ENCODE peak calls at places on chromosome 10, in five cellular contexts. I is SJSA1; L is GDM1; D is stimulated activated CD4-positive, alpha-beta T cell treated with anti-CD3 and anti-CD28 coated beads, TNF-alpha, amount 100 ng/mL, for 1 hour; M is astrocyte of the hippocampus. T is an unnamed sample.

GRCh38 chr10:113565364-113565763 is 12.5 kb downstream of the HABP2 start:
- DNase-seq in M (no peak), I (no peak), L (no peak), D (no peak), T (no peak)

GRCh38 chr10:130577039-130577438 is 440.8 kb downstream of the GLRX3 start:
- DNase-seq in I (no peak), M (no peak), D (no peak), L (no peak), T (peak)

GRCh38 chr10:68871105-68871711 is 29.9 kb upstream of the DDX50 start:
- DNase-seq in I (no peak), M (peak), L (no peak), D (no peak), T (no peak)

GRCh38 chr10:12876266-12876665 is 125.2 kb downstream of the CCDC3 start:
- DNase-seq in D (no peak), L (no peak), I (no peak), M (no peak), T (no peak)

GRCh38 chr10:88347597-88348304 is 235.4 kb downstream of the RNLS start:
- DNase-seq in I (no peak), M (no peak), D (no peak), L (no peak), T (no peak)

GRCh38 chr10:88245974-88246511 is 337.1 kb downstream of the RNLS start:
- DNase-seq in M (peak), L (no peak), I (no peak), D (no peak), T (no peak)

GRCh38 chr10:98307916-98308315 is 39.9 kb upstream of the LOXL4 start:
- DNase-seq in I (no peak), D (no peak), L (no peak), M (no peak), T (no peak)

GRCh38 chr10:72274730-72275350 is 1.1 kb downstream of the DDIT4 start:
- DNase-seq in I (no peak), D (no peak), M (peak), L (no peak), T (no peak)

GRCh38 chr10:75254739-75255138 is 19.0 kb upstream of the COMTD1 start:
- DNase-seq in L (no peak), I (no peak), M (no peak), D (no peak), T (no peak)

GRCh38 chr10:22620140-22620857 is 94.1 kb downstream of the PIP4K2A start:
- DNase-seq in M (peak), I (peak), D (no peak), L (no peak), T (no peak)

GRCh38 chr10:70232155-70232858 is 922 bp downstream of the PPA1 start:
- DNase-seq in I (peak), M (peak), D (no peak), L (no peak), T (peak)

T was measured in esophagus muscularis mucosa.